ENCODE peak calls at places on chromosomes 12 and 14, in five cellular contexts. N is heart right ventricle; C is activated CD4-positive, alpha-beta T cell treated with anti-CD3 and anti-CD28 coated beads, Interleukin-2, amount 50 U/mL, for 1 hour; V is LoVo; B is central memory CD4-positive, alpha-beta T cell. F is an unnamed sample.
A peak's percentile ranks its signal among the peaks of the same experiment; 100 is the strongest.

GRCh38 chr12:6627598-6627997 is 8.2 kb downstream of the LPAR5 start:
- DNase-seq in N (no peak), C (no peak), V (no peak), B (peak; percentile 55), F (no peak)

GRCh38 chr14:104977681-104978647 is at the start of gene AHNAK2:
- DNase-seq in N (peak; percentile 62), C (peak; percentile 50), V (peak; percentile 92), B (peak; percentile 29), F (peak; percentile 92)

GRCh38 chr14:60002819-60003492 is 83.0 kb downstream of the LRRC9 start:
- DNase-seq in N (peak; percentile 89), C (no peak), V (no peak), B (no peak), F (no peak)

GRCh38 chr14:31118892-31119291 is 88.7 kb downstream of the HECTD1 start:
- DNase-seq in N (no peak), C (no peak), V (no peak), B (no peak), F (no peak)

GRCh38 chr14:66746316-66747006 is 238.5 kb downstream of the GPHN start:
- DNase-seq in N (peak; percentile 6), C (no peak), V (peak; percentile 7), B (no peak), F (no peak)

GRCh38 chr12:121787063-121787774 is 6.3 kb downstream of the RHOF start:
- DNase-seq in N (no peak), C (peak; percentile 50), V (no peak), B (peak; percentile 61), F (peak; percentile 81)

GRCh38 chr12:79725987-79726386 is 35.2 kb upstream of the PAWR start:
- DNase-seq in N (no peak), C (no peak), V (no peak), B (no peak), F (no peak)

GRCh38 chr12:103241184-103241583 is 254.6 kb downstream of the C12orf42 start:
- DNase-seq in N (no peak), C (no peak), V (no peak), B (no peak), F (peak; percentile 49)

GRCh38 chr14:24069411-24069735 is 2.0 kb upstream of the CPNE6 start:
- DNase-seq in N (no peak), C (no peak), V (no peak), B (no peak), F (no peak)

GRCh38 chr12:16228067-16228466 is 49.4 kb downstream of the SLC15A5 start:
- DNase-seq in N (no peak), C (no peak), V (no peak), B (no peak), F (no peak)

GRCh38 chr12:98533723-98534251 is 18.4 kb downstream of the TMPO start:
- DNase-seq in N (no peak), C (no peak), V (no peak), B (no peak), F (no peak)

GRCh38 chr12:126936181-126936851 is 1330.7 kb upstream of the TMEM132C start:
- DNase-seq in N (peak; percentile 62), C (no peak), V (peak; percentile 54), B (no peak), F (peak; percentile 57)

GRCh38 chr14:24058260-24058950 is 6.6 kb downstream of the CARMIL3 start:
- DNase-seq in N (peak; percentile 29), C (no peak), V (peak; percentile 77), B (peak; percentile 39), F (peak; percentile 29)

GRCh38 chr14:53537421-53538315 is 384.5 kb upstream of the DDHD1 start:
- DNase-seq in N (peak; percentile 15), C (no peak), V (no peak), B (no peak), F (no peak)

GRCh38 chr12:724194-724855 is 28.1 kb upstream of the WNK1 start:
- DNase-seq in N (no peak), C (peak; percentile 7), V (no peak), B (peak; percentile 21), F (no peak)

GRCh38 chr12:115709410-115710065 is 568.0 kb downstream of the MED13L start:
- DNase-seq in N (peak; percentile 77), C (no peak), V (no peak), B (no peak), F (no peak)

GRCh38 chr12:105672576-105672975 is 342.1 kb downstream of the C12orf75 start:
- DNase-seq in N (peak; percentile 84), C (no peak), V (no peak), B (no peak), F (peak; percentile 68)

GRCh38 chr12:111792155-111792876 is 25.6 kb downstream of the ALDH2 start:
- DNase-seq in N (peak; percentile 53), C (no peak), V (no peak), B (no peak), F (peak; percentile 79)

GRCh38 chr12:79388006-79388405 is 302.8 kb downstream of the PAWR start:
- DNase-seq in N (no peak), C (no peak), V (no peak), B (no peak), F (no peak)

GRCh38 chr14:100494645-100495044 is 92.6 kb downstream of the BEGAIN start:
- DNase-seq in N (no peak), C (no peak), V (no peak), B (no peak), F (no peak)

GRCh38 chr12:3330976-3331375 is 160.0 kb upstream of the PRMT8 start:
- DNase-seq in N (no peak), C (no peak), V (no peak), B (no peak), F (no peak)

GRCh38 chr14:80658733-80659132 is 282.8 kb downstream of the CEP128 start:
- DNase-seq in N (no peak), C (no peak), V (no peak), B (no peak), F (no peak)

GRCh38 chr14:71478542-71478941 is 453.7 kb upstream of the RGS6 start:
- DNase-seq in N (peak; percentile 7), C (no peak), V (no peak), B (no peak), F (no peak)

GRCh38 chr14:99857551-99857950 is 64.3 kb downstream of the EML1 start:
- DNase-seq in N (no peak), C (no peak), V (no peak), B (no peak), F (no peak)

GRCh38 chr12:75480469-75480949 is at the start of gene GLIPR1:
- DNase-seq in N (peak; percentile 65), C (peak; percentile 69), V (peak; percentile 59), B (peak; percentile 82), F (peak; percentile 76)

GRCh38 chr14:105929327-105930081 is 403.1 kb downstream of the TMEM121 start:
- DNase-seq in N (no peak), C (no peak), V (no peak), B (no peak), F (peak; percentile 61)

GRCh38 chr14:22900088-22900799 is 17.2 kb downstream of the REM2 start:
- DNase-seq in N (peak; percentile 44), C (peak; percentile 23), V (peak; percentile 38), B (peak; percentile 60), F (no peak)

GRCh38 chr14:56181666-56182065 is 63.5 kb downstream of the PELI2 start:
- DNase-seq in N (no peak), C (no peak), V (no peak), B (no peak), F (no peak)

GRCh38 chr12:47799357-47799955 is 20.2 kb downstream of the HDAC7 start:
- DNase-seq in N (peak; percentile 70), C (no peak), V (no peak), B (no peak), F (peak; percentile 84)

GRCh38 chr12:66013224-66013623 is 117.3 kb downstream of the LLPH start:
- DNase-seq in N (no peak), C (no peak), V (no peak), B (no peak), F (no peak)

GRCh38 chr12:88218293-88218692 is 76.2 kb downstream of the TMTC3 start:
- DNase-seq in N (no peak), C (no peak), V (no peak), B (no peak), F (no peak)

GRCh38 chr14:105840266-105841021 is 314.1 kb downstream of the TMEM121 start:
- DNase-seq in N (no peak), C (no peak), V (no peak), B (no peak), F (peak; percentile 68)

GRCh38 chr14:99524804-99525698 is 43.8 kb downstream of the CCNK start:
- DNase-seq in N (no peak), C (no peak), V (no peak), B (no peak), F (no peak)

GRCh38 chr12:71848212-71848611 is 8.7 kb downstream of the TBC1D15 start:
- DNase-seq in N (no peak), C (no peak), V (no peak), B (no peak), F (no peak)

GRCh38 chr14:99971087-99971928 is 93.9 kb upstream of the EVL start:
- DNase-seq in N (peak; percentile 85), C (peak; percentile 81), V (no peak), B (peak; percentile 77), F (peak; percentile 91)

GRCh38 chr14:46573518-46573917 is 78.1 kb downstream of the RPL10L start:
- DNase-seq in N (no peak), C (no peak), V (no peak), B (no peak), F (no peak)